ENCODE peak calls at places on chromosomes 1 and 21, in seven cellular contexts. M is GM04503, K is breast epithelium, I is KG1, Y is H54, J is NCI-H524, Q is Right ventricle myocardium inferior. C is an unnamed sample.

GRCh38 chr21:43369124-43369523 is 57.8 kb downstream of the SIK1 start:
- DNase-seq in M (peak; percentile 38), K (no peak), I (no peak), Y (no peak), J (no peak), Q (peak; percentile 60), C (no peak)

GRCh38 chr1:41804176-41804575 is 114.5 kb downstream of the HIVEP3 start:
- DNase-seq in M (no peak), K (no peak), I (no peak), Y (no peak), J (peak; percentile 20), Q (no peak), C (no peak)

GRCh38 chr1:150021191-150021688 is 10.7 kb upstream of the OTUD7B start:
- DNase-seq in M (no peak), K (no peak), I (no peak), Y (no peak), J (no peak), Q (no peak), C (no peak)

GRCh38 chr1:233868461-233868860 is 36.0 kb upstream of the SLC35F3 start:
- DNase-seq in M (no peak), K (no peak), I (no peak), Y (no peak), J (no peak), Q (no peak), C (no peak)

GRCh38 chr1:226390681-226391080 is 17.2 kb downstream of the PARP1 start:
- DNase-seq in M (no peak), K (no peak), I (no peak), Y (no peak), J (no peak), Q (no peak), C (no peak)

GRCh38 chr1:151049458-151049857 is 1.9 kb downstream of the C1orf56 start:
- DNase-seq in M (no peak), K (no peak), I (no peak), Y (no peak), J (no peak), Q (no peak), C (no peak)

GRCh38 chr21:37220433-37220980 is 46.6 kb downstream of the VPS26C start:
- DNase-seq in M (no peak), K (no peak), I (peak; percentile 60), Y (peak; percentile 50), J (peak; percentile 79), Q (peak; percentile 74), C (peak; percentile 77)

GRCh38 chr1:152110860-152111514 is 4.3 kb downstream of the TCHH start:
- DNase-seq in M (no peak), K (no peak), I (no peak), Y (no peak), J (peak; percentile 43), Q (peak; percentile 60), C (peak; percentile 68)

GRCh38 chr1:54331091-54331772 is 75.0 kb downstream of the SSBP3 start:
- DNase-seq in M (peak; percentile 48), K (no peak), I (no peak), Y (no peak), J (peak; percentile 98), Q (no peak), C (no peak)

GRCh38 chr1:28983091-28983490 is 68.7 kb downstream of the EPB41 start:
- DNase-seq in M (no peak), K (no peak), I (no peak), Y (no peak), J (no peak), Q (no peak), C (no peak)

GRCh38 chr1:111290640-111291039 is at the start of gene CHIA:
- DNase-seq in M (no peak), K (no peak), I (no peak), Y (no peak), J (peak; percentile 95), Q (no peak), C (no peak)

GRCh38 chr1:183278736-183279591 is 92.9 kb downstream of the LAMC2 start:
- DNase-seq in M (peak; percentile 91), K (no peak), I (no peak), Y (peak; percentile 51), J (no peak), Q (no peak), C (no peak)

GRCh38 chr1:15816674-15817073 is 9.2 kb upstream of the UQCRHL start:
- DNase-seq in M (no peak), K (no peak), I (no peak), Y (no peak), J (no peak), Q (no peak), C (no peak)

GRCh38 chr1:161743231-161743630 is 6.4 kb upstream of the DUSP12 start:
- DNase-seq in M (no peak), K (no peak), I (no peak), Y (no peak), J (no peak), Q (no peak), C (no peak)

GRCh38 chr1:59212715-59213114 is 84.2 kb upstream of the FGGY start:
- DNase-seq in M (no peak), K (no peak), I (no peak), Y (no peak), J (no peak), Q (no peak), C (no peak)

GRCh38 chr1:207306603-207307002 is 14.9 kb upstream of the CD55 start:
- DNase-seq in M (no peak), K (no peak), I (no peak), Y (no peak), J (no peak), Q (no peak), C (no peak)

GRCh38 chr21:43331962-43332458 is 94.9 kb downstream of the SIK1 start:
- DNase-seq in M (no peak), K (peak; percentile 88), I (no peak), Y (peak; percentile 67), J (no peak), Q (peak; percentile 68), C (no peak)

GRCh38 chr1:223712856-223713494 is 636 bp downstream of the CAPN2 start:
- DNase-seq in M (no peak), K (no peak), I (no peak), Y (no peak), J (peak; percentile 28), Q (peak; percentile 78), C (no peak)

GRCh38 chr1:27447883-27448282 is 42.1 kb downstream of the WASF2 start:
- DNase-seq in M (no peak), K (no peak), I (no peak), Y (no peak), J (no peak), Q (no peak), C (no peak)

GRCh38 chr1:206705187-206705586 is 20.5 kb downstream of the MAPKAPK2 start:
- DNase-seq in M (no peak), K (no peak), I (no peak), Y (no peak), J (peak; percentile 95), Q (no peak), C (peak; percentile 58)

GRCh38 chr1:193569696-193570269 is 383.4 kb upstream of the B3GALT2 start:
- DNase-seq in M (peak; percentile 17), K (no peak), I (no peak), Y (no peak), J (no peak), Q (no peak), C (no peak)

GRCh38 chr1:206873603-206874188 is 8.3 kb downstream of the IL20 start:
- DNase-seq in M (no peak), K (no peak), I (no peak), Y (no peak), J (no peak), Q (no peak), C (no peak)

GRCh38 chr1:87523466-87523865 is 194.8 kb downstream of the LMO4 start:
- DNase-seq in M (no peak), K (no peak), I (no peak), Y (no peak), J (no peak), Q (no peak), C (no peak)

GRCh38 chr1:31027693-31028526 is 37.6 kb downstream of the PUM1 start:
- DNase-seq in M (no peak), K (no peak), I (no peak), Y (no peak), J (no peak), Q (no peak), C (no peak)

GRCh38 chr1:12341667-12342066 is 111.8 kb downstream of the VPS13D start:
- DNase-seq in M (no peak), K (no peak), I (no peak), Y (no peak), J (no peak), Q (no peak), C (no peak)

C was measured in D341Med.